ENCODE peak calls at places on chromosomes 6 and 20, in nine cellular contexts. F is pancreas, Q is body of pancreas, U is IMR-90, L is HCT116, O is neural progenitor cell, B is RWPE2, D is neuronal stem cell, T is AG04450. K is an unnamed sample.

GRCh38 chr6:157717266-157717870 is 105.7 kb upstream of the SNX9 start:
- DNase-seq in F (no peak), Q (no peak), U (no peak), L (no peak), O (no peak), B (no peak), D (no peak), T (no peak), K (no peak)

GRCh38 chr6:152669894-152670293 is 27.8 kb upstream of the MYCT1 start:
- DNase-seq in F (no peak), Q (no peak), U (peak; percentile 60), L (peak; percentile 33), O (peak; percentile 20), B (no peak), D (no peak), T (no peak), K (no peak)

GRCh38 chr6:158476389-158476788 is 83.5 kb upstream of the TMEM181 start:
- DNase-seq in F (no peak), Q (no peak), U (no peak), L (no peak), O (no peak), B (no peak), D (no peak), T (no peak), K (no peak)

GRCh38 chr20:59836768-59837167 is 96.7 kb downstream of the SYCP2 start:
- DNase-seq in F (no peak), Q (no peak), U (no peak), L (no peak), O (no peak), B (peak; percentile 79), D (no peak), T (no peak), K (no peak)

GRCh38 chr20:4038047-4038459 is 22.7 kb upstream of the RNF24 start:
- DNase-seq in F (peak; percentile 62), Q (peak; percentile 33), U (peak; percentile 67), L (no peak), O (peak; percentile 46), B (no peak), D (no peak), T (no peak), K (no peak)

GRCh38 chr6:161393839-161394364 is 120.0 kb upstream of the AGPAT4 start:
- DNase-seq in F (peak; percentile 69), Q (peak; percentile 57), U (peak; percentile 90), L (peak; percentile 75), O (peak; percentile 76), B (no peak), D (peak; percentile 65), T (no peak), K (peak; percentile 80)

GRCh38 chr6:1024161-1024560 is 287.7 kb upstream of the FOXQ1 start:
- DNase-seq in F (no peak), Q (no peak), U (no peak), L (no peak), O (no peak), B (no peak), D (no peak), T (no peak), K (no peak)

GRCh38 chr20:45138451-45139300 is 14.4 kb upstream of the WFDC12 start:
- DNase-seq in F (peak; percentile 38), Q (peak; percentile 31), U (no peak), L (peak; percentile 21), O (peak; percentile 74), B (peak; percentile 89), D (peak; percentile 36), T (no peak), K (peak; percentile 62)

GRCh38 chr6:131033631-131034030 is 29.4 kb downstream of the EPB41L2 start:
- DNase-seq in F (no peak), Q (no peak), U (no peak), L (no peak), O (no peak), B (no peak), D (no peak), T (no peak), K (no peak)

GRCh38 chr20:37511605-37512275 is 9.3 kb upstream of the NNAT start:
- DNase-seq in F (no peak), Q (no peak), U (peak; percentile 67), L (no peak), O (no peak), B (peak; percentile 68), D (no peak), T (no peak), K (no peak)

GRCh38 chr20:50453533-50453932 is 56.6 kb upstream of the PTPN1 start:
- DNase-seq in F (no peak), Q (no peak), U (no peak), L (no peak), O (no peak), B (no peak), D (no peak), T (no peak), K (no peak)

GRCh38 chr20:50449789-50450492 is 60.2 kb upstream of the PTPN1 start:
- DNase-seq in F (no peak), Q (no peak), U (no peak), L (no peak), O (no peak), B (no peak), D (no peak), T (no peak), K (no peak)

GRCh38 chr20:50447817-50448216 is 62.4 kb upstream of the PTPN1 start:
- DNase-seq in F (no peak), Q (no peak), U (no peak), L (no peak), O (no peak), B (no peak), D (no peak), T (no peak), K (no peak)

GRCh38 chr20:50450961-50451752 is 59.0 kb upstream of the PTPN1 start:
- DNase-seq in F (no peak), Q (no peak), U (peak; percentile 46), L (no peak), O (peak; percentile 54), B (no peak), D (no peak), T (no peak), K (no peak)

DNA sequence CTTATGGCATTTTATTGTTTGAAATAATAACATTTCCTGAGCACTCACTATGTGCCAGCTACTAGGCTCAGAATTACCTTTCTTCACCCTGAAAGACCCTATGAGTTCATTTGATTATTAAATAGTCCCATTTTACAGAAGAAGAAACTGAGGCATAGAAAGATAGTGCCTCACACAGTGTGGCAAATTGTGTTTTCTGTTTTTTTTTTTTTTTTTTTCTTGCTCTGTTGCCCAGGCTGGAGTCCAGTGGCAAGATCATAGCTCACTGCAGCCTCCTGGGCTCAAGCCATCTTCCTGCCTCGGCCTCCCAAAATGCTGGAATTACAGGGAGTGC is 59.7 kb upstream of the PTPN1 start:
- DNase-seq in F (no peak), Q (no peak), U (no peak), L (no peak), O (no peak), B (no peak), D (no peak), T (no peak), K (no peak)
- H3K27ac ChIP-seq in F (no peak overlapping the region), Q (no peak overlapping the region), U (no peak overlapping the region), L (no peak overlapping the region), O (no peak overlapping the region), B (no peak overlapping the region), D (no peak overlapping the region), T (no peak overlapping the region), K (no peak overlapping the region)

GRCh38 chr6:43497129-43497396 is 13.1 kb downstream of the LRRC73 start:
- DNase-seq in F (no peak), Q (no peak), U (no peak), L (no peak), O (no peak), B (no peak), D (no peak), T (no peak), K (no peak)

GRCh38 chr6:43496370-43497128 is 13.6 kb downstream of the LRRC73 start:
- DNase-seq in F (no peak), Q (no peak), U (peak; percentile 62), L (no peak), O (peak; percentile 62), B (peak; percentile 93), D (no peak), T (no peak), K (peak; percentile 79)

GRCh38 chr6:43494766-43495165 is 15.4 kb downstream of the LRRC73 start:
- DNase-seq in F (no peak), Q (no peak), U (no peak), L (no peak), O (no peak), B (no peak), D (no peak), T (no peak), K (no peak)

GRCh38 chr6:43494321-43494720 is 15.8 kb downstream of the LRRC73 start:
- DNase-seq in F (no peak), Q (no peak), U (no peak), L (no peak), O (no peak), B (no peak), D (no peak), T (no peak), K (no peak)

DNA sequence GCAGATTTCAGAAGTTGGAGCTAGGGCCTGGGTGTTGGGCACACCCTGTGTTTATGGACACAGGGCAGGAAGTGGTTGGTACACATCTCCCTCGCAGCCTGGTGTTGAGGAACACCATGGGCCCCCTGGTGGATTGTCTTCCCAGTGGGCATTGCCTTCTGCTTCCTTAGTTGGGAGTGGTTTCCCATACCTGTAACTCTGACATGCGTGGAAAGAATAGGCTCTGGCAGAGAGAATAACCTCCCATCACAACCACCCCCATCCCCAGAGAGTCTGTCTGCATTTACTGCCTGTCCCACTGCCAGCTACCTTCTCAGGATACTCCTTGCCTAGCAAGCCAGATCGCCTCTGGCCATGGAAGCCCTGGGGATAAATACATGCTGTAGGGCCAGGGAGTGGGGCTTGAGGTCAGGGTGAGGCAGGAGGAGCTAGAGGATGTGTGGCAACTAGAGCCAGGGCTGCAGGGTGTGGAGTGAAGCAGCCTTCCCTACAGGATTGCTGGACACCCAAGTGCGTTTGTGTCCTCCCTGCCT is 14.7 kb downstream of the LRRC73 start:
- DNase-seq in F (no peak), Q (no peak), U (no peak), L (no peak), O (no peak), B (no peak), D (no peak), T (no peak), K (no peak)
- H3K27ac ChIP-seq in F (no peak overlapping the region), Q (no peak overlapping the region), U (no peak overlapping the region), L (peak overlapping the region; percentile 57), O (no peak overlapping the region), B (no peak overlapping the region), D (no peak overlapping the region), T (peak overlapping the region; percentile 68), K (peak overlapping the region; percentile 90)

GRCh38 chr6:29451471-29452193 is 5.2 kb downstream of the OR11A1 start:
- DNase-seq in F (no peak), Q (no peak), U (no peak), L (no peak), O (no peak), B (no peak), D (no peak), T (no peak), K (peak; percentile 74)

GRCh38 chr6:29442670-29443184 is 3.6 kb downstream of the OR10C1 start:
- DNase-seq in F (no peak), Q (no peak), U (no peak), L (no peak), O (no peak), B (no peak), D (no peak), T (no peak), K (no peak)

GRCh38 chr6:29447670-29448069 is 8.6 kb downstream of the OR10C1 start:
- DNase-seq in F (no peak), Q (no peak), U (no peak), L (no peak), O (peak; percentile 54), B (no peak), D (peak; percentile 47), T (no peak), K (no peak)
- H3K27ac ChIP-seq in F (no peak overlapping the region), Q (no peak overlapping the region), U (no peak overlapping the region), L (no peak overlapping the region), O (no peak overlapping the region), B (peak overlapping the region; percentile 36), D (peak overlapping the region; percentile 76), T (no peak overlapping the region), K (no peak overlapping the region)

GRCh38 chr6:68711386-68712000 is 76.4 kb downstream of the ADGRB3 start:
- DNase-seq in F (no peak), Q (no peak), U (no peak), L (no peak), O (no peak), B (no peak), D (no peak), T (no peak), K (no peak)
- H3K27ac ChIP-seq in F (no peak overlapping the region), Q (no peak overlapping the region), U (no peak overlapping the region), L (no peak overlapping the region), O (no peak overlapping the region), B (no peak overlapping the region), D (no peak overlapping the region), T (no peak overlapping the region), K (no peak overlapping the region)

K was measured in epithelial cell of prostate.